ENCODE peak calls at places on chromosomes 5 and 9, in five cellular contexts. Q is WTC11, E is SK-N-SH, V is A549, U is GM12878. A is an unnamed sample.

GRCh38 chr9:77833686-77834429 is 185.7 kb upstream of the GNA14 start:
- DNase-seq in Q (no peak), E (no peak), V (no peak), U (no peak), A (peak)

GRCh38 chr5:138975098-138975847 is 100.1 kb upstream of the LRRTM2 start:
- DNase-seq in Q (no peak), E (no peak), V (no peak), U (no peak), A (peak)

GRCh38 chr9:73038089-73038509 is 85.2 kb upstream of the ALDH1A1 start:
- DNase-seq in Q (no peak), E (no peak), V (no peak), U (no peak), A (no peak)

GRCh38 chr5:84131372-84131771 is 253.3 kb downstream of the EDIL3 start:
- DNase-seq in Q (no peak), E (no peak), V (no peak), U (no peak), A (no peak)

GRCh38 chr5:89956838-89957237 is 452.7 kb downstream of the CETN3 start:
- DNase-seq in Q (no peak), E (no peak), V (no peak), U (no peak), A (no peak)

GRCh38 chr9:129109504-129109903 is 1.1 kb downstream of the CRAT start:
- DNase-seq in Q (peak), E (no peak), V (peak), U (no peak), A (peak)

GRCh38 chr5:179812135-179812825 is 5.6 kb upstream of the MGAT4B start:
- DNase-seq in Q (no peak), E (no peak), V (no peak), U (no peak), A (no peak)

GRCh38 chr5:14270212-14270702 is 127.1 kb downstream of the TRIO start:
- DNase-seq in Q (peak), E (peak), V (peak), U (no peak), A (peak)

GRCh38 chr5:142734904-142735190 is 35.3 kb upstream of the ARHGAP26 start:
- DNase-seq in Q (no peak), E (no peak), V (no peak), U (no peak), A (no peak)

GRCh38 chr9:72628191-72628590 is 106.8 kb downstream of the TMC1 start:
- DNase-seq in Q (no peak), E (no peak), V (no peak), U (no peak), A (no peak)

GRCh38 chr9:14260101-14260500 is 53.8 kb downstream of the NFIB start:
- DNase-seq in Q (no peak), E (no peak), V (no peak), U (no peak), A (no peak)

GRCh38 chr9:124284940-124285441 is 27.2 kb downstream of the NEK6 start:
- DNase-seq in Q (no peak), E (no peak), V (no peak), U (no peak), A (no peak)

GRCh38 chr9:1598270-1598669 is 416.9 kb upstream of the SMARCA2 start:
- DNase-seq in Q (no peak), E (no peak), V (no peak), U (no peak), A (no peak)

GRCh38 chr5:125037020-125037419 is 290.6 kb upstream of the ZNF608 start:
- DNase-seq in Q (no peak), E (no peak), V (no peak), U (no peak), A (no peak)

GRCh38 chr5:32304622-32305021 is 8.1 kb downstream of the MTMR12 start:
- DNase-seq in Q (no peak), E (no peak), V (no peak), U (no peak), A (peak)

GRCh38 chr9:110126986-110127864 is 80.7 kb downstream of the C9orf152 start:
- DNase-seq in Q (peak), E (no peak), V (no peak), U (no peak), A (no peak)

GRCh38 chr9:123478967-123479602 is 123.1 kb downstream of the CRB2 start:
- DNase-seq in Q (no peak), E (no peak), V (no peak), U (no peak), A (no peak)

GRCh38 chr5:98638701-98639100 is 134.8 kb upstream of the RGMB start:
- DNase-seq in Q (no peak), E (no peak), V (no peak), U (no peak), A (no peak)

GRCh38 chr5:119327018-119327417 is 28.8 kb upstream of the TNFAIP8 start:
- DNase-seq in Q (no peak), E (no peak), V (no peak), U (no peak), A (no peak)

GRCh38 chr9:127707766-127708165 is 978 bp downstream of the CFAP157 start:
- DNase-seq in Q (no peak), E (no peak), V (no peak), U (no peak), A (peak)

GRCh38 chr9:120791161-120791560 is 2.1 kb downstream of the FBXW2 start:
- DNase-seq in Q (no peak), E (no peak), V (no peak), U (no peak), A (no peak)

GRCh38 chr5:173744527-173744926 is 128.1 kb upstream of the BOD1 start:
- DNase-seq in Q (no peak), E (no peak), V (no peak), U (no peak), A (no peak)

GRCh38 chr9:91360551-91361293 is 996 bp downstream of the AUH start:
- DNase-seq in Q (no peak), E (no peak), V (no peak), U (peak), A (no peak)

GRCh38 chr5:5342784-5343183 is 79.7 kb upstream of the ICE1 start:
- DNase-seq in Q (no peak), E (no peak), V (no peak), U (no peak), A (no peak)

GRCh38 chr9:112120046-112120373 is 55.1 kb downstream of the SUSD1 start:
- DNase-seq in Q (no peak), E (no peak), V (no peak), U (no peak), A (no peak)

GRCh38 chr5:112693301-112693700 is 44.4 kb upstream of the APC start:
- DNase-seq in Q (no peak), E (no peak), V (no peak), U (no peak), A (no peak)

GRCh38 chr9:70013598-70014196 is 30.0 kb upstream of the MAMDC2 start:
- DNase-seq in Q (no peak), E (peak), V (no peak), U (no peak), A (no peak)

GRCh38 chr5:132136906-132137305 is 63.3 kb downstream of the CSF2 start:
- DNase-seq in Q (no peak), E (no peak), V (no peak), U (no peak), A (no peak)

GRCh38 chr5:65742565-65743231 is 20.7 kb downstream of the NLN start:
- DNase-seq in Q (no peak), E (peak), V (peak), U (peak), A (peak)

GRCh38 chr9:40925149-40925548 is 203.3 kb downstream of the FOXD4L6 start:
- DNase-seq in Q (no peak), E (no peak), V (no peak), U (no peak), A (no peak)

GRCh38 chr5:14505310-14506140 is 76.1 kb upstream of the OTULINL start:
- DNase-seq in Q (peak), E (peak), V (no peak), U (no peak), A (no peak)

GRCh38 chr9:125651907-125652306 is 55.1 kb downstream of the MAPKAP1 start:
- DNase-seq in Q (no peak), E (no peak), V (no peak), U (no peak), A (no peak)

GRCh38 chr9:108099854-108100253 is 610.3 kb upstream of the KLF4 start:
- DNase-seq in Q (no peak), E (no peak), V (no peak), U (no peak), A (no peak)

GRCh38 chr5:14574891-14575496 is 6.6 kb upstream of the OTULINL start:
- DNase-seq in Q (no peak), E (no peak), V (no peak), U (no peak), A (peak)

GRCh38 chr5:154722097-154722496 is 33.1 kb upstream of the LARP1 start:
- DNase-seq in Q (no peak), E (no peak), V (no peak), U (no peak), A (no peak)

GRCh38 chr5:80976985-80977384 is 16.8 kb downstream of the RASGRF2 start:
- DNase-seq in Q (no peak), E (no peak), V (no peak), U (no peak), A (no peak)

DNA sequence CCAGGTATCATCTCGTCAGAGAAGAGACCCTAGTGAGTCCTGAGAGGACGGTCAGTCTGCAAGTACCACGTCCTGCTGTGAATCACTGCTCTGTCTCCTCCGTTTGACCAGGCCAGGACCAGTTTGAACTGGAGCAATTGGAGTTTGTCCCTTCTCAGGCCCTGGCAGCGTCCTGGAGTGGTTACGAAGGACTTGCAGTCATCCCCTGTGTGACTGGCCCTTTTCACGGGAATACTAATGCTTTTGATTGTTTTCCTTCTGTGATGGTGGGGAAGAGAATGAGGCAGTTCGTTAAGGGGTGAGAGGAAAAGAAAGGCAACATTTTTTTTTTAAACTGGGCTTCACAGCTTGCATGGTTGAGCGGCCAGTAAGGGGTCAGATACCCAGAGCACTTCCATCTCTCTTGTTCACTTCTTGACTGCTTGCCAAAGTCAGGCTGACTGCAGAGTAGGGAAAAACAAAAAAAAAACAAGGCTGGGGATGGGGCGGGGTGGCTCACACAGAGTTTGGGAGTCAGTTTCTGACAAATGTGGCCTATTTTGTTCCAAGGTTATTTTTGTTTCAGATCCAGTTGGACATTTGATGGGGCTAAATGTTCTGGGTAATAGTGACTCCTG is 153.5 kb upstream of the STK32A start:
- DNase-seq in Q (no peak), E (no peak), V (no peak), U (no peak), A (no peak)
- TF ChIP-seq MAX in Q (no peak), E (no peak), V (no peak), U (no peak), A (no peak)

GRCh38 chr9:89791754-89792153 is 186.9 kb downstream of the GADD45G start:
- DNase-seq in Q (no peak), E (no peak), V (no peak), U (no peak), A (no peak)
- TF ChIP-seq MAX in Q (no peak), E (no peak), V (no peak), U (no peak), A (no peak)

DNA sequence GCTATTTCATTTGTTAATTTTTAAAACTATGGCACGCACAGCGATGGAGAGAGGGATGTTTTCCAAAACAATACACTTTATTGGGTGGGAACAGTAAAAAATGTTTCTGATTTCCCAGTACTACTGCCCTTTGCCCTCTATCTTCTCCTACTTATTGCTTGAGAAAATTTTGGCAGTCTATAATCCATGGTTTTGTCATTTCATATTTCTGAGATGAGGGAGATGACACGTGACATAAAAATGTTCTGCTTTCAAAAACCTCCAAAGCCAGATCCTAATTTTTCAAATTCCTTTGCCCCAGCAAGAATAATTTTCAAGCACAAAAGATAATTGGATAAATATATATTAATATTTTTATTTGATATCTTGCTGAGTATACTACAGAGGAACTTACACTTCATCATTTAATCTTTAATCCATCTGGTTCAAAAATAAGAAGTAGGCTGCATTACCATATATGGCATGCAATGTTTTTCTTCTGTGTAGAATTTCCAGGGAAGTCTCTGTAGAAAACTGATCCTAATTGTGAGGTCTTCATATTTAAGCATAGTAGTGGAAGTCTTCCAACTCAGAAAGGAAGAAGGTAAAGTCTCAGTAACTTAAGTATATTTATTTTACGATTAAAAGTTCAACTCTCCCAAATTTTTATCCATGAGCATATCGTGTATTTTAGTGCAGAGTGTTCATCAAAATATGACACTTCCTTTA is 1738.8 kb downstream of the EFNA5 start:
- DNase-seq in Q (no peak), E (no peak), V (no peak), U (no peak), A (no peak)
- TF ChIP-seq MAX in Q (no peak), E (no peak), V (no peak), U (no peak), A (no peak)

GRCh38 chr5:95985249-95985648 is 23.6 kb upstream of the ELL2 start:
- DNase-seq in Q (no peak), E (no peak), V (no peak), U (no peak), A (no peak)

GRCh38 chr5:95986001-95986400 is 24.4 kb upstream of the ELL2 start:
- DNase-seq in Q (no peak), E (no peak), V (no peak), U (no peak), A (no peak)

GRCh38 chr5:95988094-95988493 is 26.4 kb upstream of the ELL2 start:
- DNase-seq in Q (no peak), E (no peak), V (no peak), U (no peak), A (no peak)

GRCh38 chr5:95988877-95989276 is 27.2 kb upstream of the ELL2 start:
- DNase-seq in Q (no peak), E (no peak), V (no peak), U (no peak), A (no peak)

GRCh38 chr5:95986937-95987520 is 25.4 kb upstream of the ELL2 start:
- DNase-seq in Q (no peak), E (no peak), V (no peak), U (no peak), A (no peak)
- TF ChIP-seq MAX in Q (no peak), E (no peak), V (no peak), U (no peak), A (no peak)

GRCh38 chr9:115786321-115786720 is 367.3 kb upstream of the PAPPA start:
- DNase-seq in Q (no peak), E (no peak), V (no peak), U (no peak), A (no peak)
- TF ChIP-seq MAX in Q (no peak), E (no peak), V (no peak), U (no peak), A (no peak)

GRCh38 chr9:34555435-34556230 is 32.8 kb upstream of the ENHO start:
- DNase-seq in Q (no peak), E (peak), V (no peak), U (no peak), A (no peak)

GRCh38 chr9:34552986-34553385 is 30.2 kb upstream of the ENHO start:
- DNase-seq in Q (no peak), E (peak), V (no peak), U (no peak), A (no peak)

GRCh38 chr9:34555002-34555348 is 32.2 kb upstream of the ENHO start:
- DNase-seq in Q (no peak), E (peak), V (no peak), U (no peak), A (no peak)

GRCh38 chr9:34553511-34554021 is 30.8 kb upstream of the ENHO start:
- DNase-seq in Q (no peak), E (peak), V (no peak), U (no peak), A (no peak)

GRCh38 chr9:34554211-34555001 is 31.6 kb upstream of the ENHO start:
- DNase-seq in Q (no peak), E (peak), V (no peak), U (no peak), A (peak)
- TF ChIP-seq MAX in Q (no peak), E (no peak), V (no peak), U (no peak), A (no peak)

GRCh38 chr5:123610665-123611406 is 98.9 kb downstream of the CSNK1G3 start:
- DNase-seq in Q (no peak), E (peak), V (peak), U (peak), A (peak)
- TF ChIP-seq MAX in Q (no peak), E (no peak), V (no peak), U (no peak), A (no peak)